ENCODE peak calls at places on chromosomes 11 and 22, in ten cellular contexts. One of them, this sample, is unnamed.

GRCh38 chr11:35927730-35928129 is 16.1 kb upstream of the LDLRAD3 start:
- DNase-seq in esophagus squamous epithelium: peak; percentile 3
- DNase-seq in transverse colon: peak; percentile 42
- DNase-seq in prostate gland: peak; percentile 92
- DNase-seq in adrenal gland: peak; percentile 67
- DNase-seq in H1: no peak
- DNase-seq in right lobe of liver: peak; percentile 85
- DNase-seq in A549: peak; percentile 80
- DNase-seq in heart left ventricle: peak; percentile 54
- DNase-seq in IMR-90: peak; percentile 38
- DNase-seq in this sample: peak; percentile 77

GRCh38 chr22:19848298-19849224 is 6.1 kb downstream of the GNB1L start:
- DNase-seq in esophagus squamous epithelium: no peak
- DNase-seq in transverse colon: peak; percentile 77
- DNase-seq in prostate gland: no peak
- DNase-seq in adrenal gland: peak; percentile 73
- DNase-seq in H1: no peak
- DNase-seq in right lobe of liver: peak; percentile 84
- DNase-seq in A549: peak; percentile 20
- DNase-seq in heart left ventricle: no peak
- DNase-seq in IMR-90: no peak
- DNase-seq in this sample: no peak

GRCh38 chr11:80280737-80281136 is 839.9 kb upstream of the TENM4 start:
- DNase-seq in esophagus squamous epithelium: no peak
- DNase-seq in transverse colon: no peak
- DNase-seq in prostate gland: peak; percentile 48
- DNase-seq in adrenal gland: no peak
- DNase-seq in H1: no peak
- DNase-seq in right lobe of liver: no peak
- DNase-seq in A549: no peak
- DNase-seq in heart left ventricle: no peak
- DNase-seq in IMR-90: no peak
- DNase-seq in this sample: no peak

GRCh38 chr11:41018224-41018623 is 441.2 kb downstream of the LRRC4C start:
- DNase-seq in esophagus squamous epithelium: no peak
- DNase-seq in transverse colon: no peak
- DNase-seq in prostate gland: no peak
- DNase-seq in adrenal gland: no peak
- DNase-seq in H1: no peak
- DNase-seq in right lobe of liver: no peak
- DNase-seq in A549: no peak
- DNase-seq in heart left ventricle: no peak
- DNase-seq in IMR-90: no peak
- DNase-seq in this sample: no peak

GRCh38 chr11:87548797-87549196 is 511.1 kb downstream of the TMEM135 start:
- DNase-seq in esophagus squamous epithelium: no peak
- DNase-seq in transverse colon: no peak
- DNase-seq in prostate gland: no peak
- DNase-seq in adrenal gland: no peak
- DNase-seq in H1: no peak
- DNase-seq in right lobe of liver: no peak
- DNase-seq in A549: no peak
- DNase-seq in heart left ventricle: no peak
- DNase-seq in IMR-90: no peak
- DNase-seq in this sample: no peak

GRCh38 chr11:62061356-62062222 is 62.2 kb upstream of the INCENP start:
- DNase-seq in esophagus squamous epithelium: no peak
- DNase-seq in transverse colon: no peak
- DNase-seq in prostate gland: peak; percentile 41
- DNase-seq in adrenal gland: no peak
- DNase-seq in H1: no peak
- DNase-seq in right lobe of liver: no peak
- DNase-seq in A549: no peak
- DNase-seq in heart left ventricle: no peak
- DNase-seq in IMR-90: no peak
- DNase-seq in this sample: peak; percentile 15

GRCh38 chr22:49289822-49290221 is 537.9 kb downstream of the BRD1 start:
- DNase-seq in esophagus squamous epithelium: no peak
- DNase-seq in transverse colon: no peak
- DNase-seq in prostate gland: no peak
- DNase-seq in adrenal gland: no peak
- DNase-seq in H1: no peak
- DNase-seq in right lobe of liver: no peak
- DNase-seq in A549: no peak
- DNase-seq in heart left ventricle: no peak
- DNase-seq in IMR-90: no peak
- DNase-seq in this sample: peak; percentile 10

GRCh38 chr11:16800382-16800781 is 61.9 kb downstream of the C11orf58 start:
- DNase-seq in esophagus squamous epithelium: no peak
- DNase-seq in transverse colon: no peak
- DNase-seq in prostate gland: no peak
- DNase-seq in adrenal gland: no peak
- DNase-seq in H1: no peak
- DNase-seq in right lobe of liver: no peak
- DNase-seq in A549: no peak
- DNase-seq in heart left ventricle: no peak
- DNase-seq in IMR-90: no peak
- DNase-seq in this sample: peak; percentile 1

GRCh38 chr11:102269927-102270326 is 47.4 kb upstream of the BIRC3 start:
- DNase-seq in esophagus squamous epithelium: no peak
- DNase-seq in transverse colon: no peak
- DNase-seq in prostate gland: no peak
- DNase-seq in adrenal gland: no peak
- DNase-seq in H1: no peak
- DNase-seq in right lobe of liver: no peak
- DNase-seq in A549: no peak
- DNase-seq in heart left ventricle: no peak
- DNase-seq in IMR-90: peak; percentile 81
- DNase-seq in this sample: no peak

GRCh38 chr22:39344046-39344390 is 5.8 kb upstream of the SYNGR1 start:
- DNase-seq in esophagus squamous epithelium: no peak
- DNase-seq in transverse colon: no peak
- DNase-seq in prostate gland: no peak
- DNase-seq in adrenal gland: no peak
- DNase-seq in H1: no peak
- DNase-seq in right lobe of liver: no peak
- DNase-seq in A549: no peak
- DNase-seq in heart left ventricle: no peak
- DNase-seq in IMR-90: no peak
- DNase-seq in this sample: no peak

GRCh38 chr22:33706100-33706499 is 214.2 kb downstream of the LARGE1 start:
- DNase-seq in esophagus squamous epithelium: no peak
- DNase-seq in transverse colon: no peak
- DNase-seq in prostate gland: no peak
- DNase-seq in adrenal gland: no peak
- DNase-seq in H1: no peak
- DNase-seq in right lobe of liver: no peak
- DNase-seq in A549: no peak
- DNase-seq in heart left ventricle: peak; percentile 39
- DNase-seq in IMR-90: no peak
- DNase-seq in this sample: no peak

DNA sequence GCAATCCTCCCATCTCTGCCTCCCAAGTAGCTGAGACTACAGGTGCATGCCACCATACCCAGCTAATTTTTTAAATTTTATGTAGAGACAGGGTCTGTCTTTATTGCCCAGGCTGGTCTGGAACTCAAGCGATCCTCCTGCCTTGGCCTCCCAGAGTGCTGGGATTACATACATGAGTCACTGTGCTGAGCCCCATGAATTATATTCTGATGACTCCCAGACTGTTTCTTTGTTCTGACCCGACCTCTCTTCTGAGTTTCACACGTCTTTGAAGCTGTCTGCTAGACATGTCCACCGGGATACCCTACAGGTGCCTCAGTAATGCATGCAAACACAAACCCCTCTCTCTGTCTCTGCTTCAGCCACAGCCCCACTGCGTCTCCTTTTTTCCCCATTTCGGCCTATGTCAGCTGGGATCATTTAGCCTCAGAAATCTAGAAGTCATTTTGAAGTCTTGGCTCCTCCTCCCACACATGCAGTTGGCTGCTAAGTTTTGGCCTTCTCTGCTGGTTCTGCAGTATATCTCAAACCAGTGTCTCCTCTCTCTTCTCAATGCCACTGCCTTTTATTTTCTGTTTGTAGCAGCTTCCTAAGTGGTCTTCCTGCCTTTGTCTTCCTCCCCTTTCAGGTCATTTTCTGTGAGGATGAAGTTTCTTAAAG is 4.8 kb downstream of the VPS26B start:
- DNase-seq in esophagus squamous epithelium: no peak
- DNase-seq in transverse colon: no peak
- DNase-seq in prostate gland: no peak
- DNase-seq in adrenal gland: no peak
- DNase-seq in H1: no peak
- DNase-seq in right lobe of liver: no peak
- DNase-seq in A549: no peak
- DNase-seq in heart left ventricle: no peak
- DNase-seq in IMR-90: no peak
- DNase-seq in this sample: no peak
- H3K4me3 ChIP-seq in esophagus squamous epithelium: no peak overlapping the region
- H3K4me3 ChIP-seq in transverse colon: no peak overlapping the region
- H3K4me3 ChIP-seq in prostate gland: no peak overlapping the region
- H3K4me3 ChIP-seq in adrenal gland: no peak overlapping the region
- H3K4me3 ChIP-seq in H1: no peak overlapping the region
- H3K4me3 ChIP-seq in right lobe of liver: no peak overlapping the region
- H3K4me3 ChIP-seq in A549: no peak overlapping the region
- H3K4me3 ChIP-seq in heart left ventricle: no peak overlapping the region
- H3K4me3 ChIP-seq in IMR-90: no peak overlapping the region
- H3K4me3 ChIP-seq in this sample: no peak overlapping the region

GRCh38 chr11:67352546-67353316 is 615 bp downstream of the POLD4 start:
- DNase-seq in esophagus squamous epithelium: no peak
- DNase-seq in transverse colon: peak; percentile 72
- DNase-seq in prostate gland: peak; percentile 52
- DNase-seq in adrenal gland: peak; percentile 52
- DNase-seq in H1: no peak
- DNase-seq in right lobe of liver: peak; percentile 61
- DNase-seq in A549: no peak
- DNase-seq in heart left ventricle: peak; percentile 70
- DNase-seq in IMR-90: no peak
- DNase-seq in this sample: peak; percentile 96
- H3K4me1 ChIP-seq in esophagus squamous epithelium: peaks cover 60% of the 10 kb centered on the region
- H3K4me1 ChIP-seq in transverse colon: peaks cover 77% of the 10 kb centered on the region
- H3K4me1 ChIP-seq in prostate gland: peaks cover 25% of the 10 kb centered on the region
- H3K4me1 ChIP-seq in adrenal gland: peaks cover 64% of the 10 kb centered on the region
- H3K4me1 ChIP-seq in H1: no peaks in the 10 kb centered on the region
- H3K4me1 ChIP-seq in right lobe of liver: peaks cover 40% of the 10 kb centered on the region
- H3K4me1 ChIP-seq in A549: peaks cover 87% of the 10 kb centered on the region
- H3K4me1 ChIP-seq in heart left ventricle: peaks cover 22% of the 10 kb centered on the region
- H3K4me1 ChIP-seq in IMR-90: peaks cover 37% of the 10 kb centered on the region
- H3K4me1 ChIP-seq in this sample: peaks cover 80% of the 10 kb centered on the region

GRCh38 chr11:118997627-118998387 is at the start of gene CENATAC:
- DNase-seq in esophagus squamous epithelium: peak; percentile 51
- DNase-seq in transverse colon: peak; percentile 97
- DNase-seq in prostate gland: peak; percentile 89
- DNase-seq in adrenal gland: peak; percentile 95
- DNase-seq in H1: peak; percentile 95
- DNase-seq in right lobe of liver: peak; percentile 98
- DNase-seq in A549: peak; percentile 86
- DNase-seq in heart left ventricle: peak; percentile 97
- DNase-seq in IMR-90: peak; percentile 80
- DNase-seq in this sample: peak; percentile 99
- TF ChIP-seq POLR2A in esophagus squamous epithelium: no peak
- TF ChIP-seq POLR2A in transverse colon: peak; percentile 70
- TF ChIP-seq POLR2A in prostate gland: peak; percentile 85
- TF ChIP-seq POLR2A in adrenal gland: peak; percentile 80
- TF ChIP-seq POLR2A in H1: peak; percentile 86
- TF ChIP-seq POLR2A in right lobe of liver: peak; percentile 81
- TF ChIP-seq POLR2A in A549: peak; percentile 92
- TF ChIP-seq POLR2A in heart left ventricle: no peak
- TF ChIP-seq POLR2A in IMR-90: peak; percentile 39
- TF ChIP-seq POLR2A in this sample: peak; percentile 36

GRCh38 chr11:114059984-114060401 is 482 bp downstream of the ZBTB16 start:
- DNase-seq in esophagus squamous epithelium: no peak
- DNase-seq in transverse colon: peak; percentile 49
- DNase-seq in prostate gland: no peak
- DNase-seq in adrenal gland: peak; percentile 54
- DNase-seq in H1: peak; percentile 61
- DNase-seq in right lobe of liver: peak; percentile 62
- DNase-seq in A549: peak; percentile 29
- DNase-seq in heart left ventricle: peak; percentile 42
- DNase-seq in IMR-90: no peak
- DNase-seq in this sample: no peak

GRCh38 chr11:114057605-114058004 is 1.9 kb upstream of the ZBTB16 start:
- DNase-seq in esophagus squamous epithelium: no peak
- DNase-seq in transverse colon: no peak
- DNase-seq in prostate gland: no peak
- DNase-seq in adrenal gland: no peak
- DNase-seq in H1: no peak
- DNase-seq in right lobe of liver: no peak
- DNase-seq in A549: no peak
- DNase-seq in heart left ventricle: no peak
- DNase-seq in IMR-90: no peak
- DNase-seq in this sample: no peak

GRCh38 chr11:114058026-114058706 is 1.3 kb upstream of the ZBTB16 start:
- DNase-seq in esophagus squamous epithelium: no peak
- DNase-seq in transverse colon: no peak
- DNase-seq in prostate gland: no peak
- DNase-seq in adrenal gland: peak; percentile 89
- DNase-seq in H1: peak; percentile 60
- DNase-seq in right lobe of liver: peak; percentile 82
- DNase-seq in A549: no peak
- DNase-seq in heart left ventricle: peak; percentile 71
- DNase-seq in IMR-90: no peak
- DNase-seq in this sample: no peak

GRCh38 chr11:114059278-114059983 is at the start of gene ZBTB16:
- DNase-seq in esophagus squamous epithelium: no peak
- DNase-seq in transverse colon: peak; percentile 88
- DNase-seq in prostate gland: peak; percentile 88
- DNase-seq in adrenal gland: peak; percentile 92
- DNase-seq in H1: peak; percentile 82
- DNase-seq in right lobe of liver: peak; percentile 94
- DNase-seq in A549: no peak
- DNase-seq in heart left ventricle: peak; percentile 93
- DNase-seq in IMR-90: no peak
- DNase-seq in this sample: peak; percentile 95

DNA sequence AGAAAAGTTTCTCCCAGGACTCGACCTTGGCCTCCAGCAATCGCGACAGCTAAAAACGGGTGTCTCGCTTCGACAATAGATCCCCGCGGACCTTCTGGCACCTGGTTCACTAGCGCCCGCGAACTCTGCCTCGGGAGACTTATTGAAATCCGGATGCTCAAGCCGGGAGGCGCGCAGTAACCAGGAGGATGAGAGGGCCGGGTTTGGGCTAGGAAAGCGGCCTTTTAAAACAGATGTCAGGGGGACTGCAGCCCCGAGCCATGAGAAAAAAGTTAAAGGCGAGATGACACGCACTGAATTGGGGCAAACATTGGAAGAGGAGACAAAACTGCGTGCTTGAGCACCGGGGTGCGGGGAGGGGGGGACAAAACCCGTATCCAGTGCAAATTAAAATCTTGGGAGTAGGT is 637 bp upstream of the ZBTB16 start:
- DNase-seq in esophagus squamous epithelium: no peak
- DNase-seq in transverse colon: peak; percentile 51
- DNase-seq in prostate gland: no peak
- DNase-seq in adrenal gland: peak; percentile 58
- DNase-seq in H1: peak; percentile 56
- DNase-seq in right lobe of liver: no peak
- DNase-seq in A549: no peak
- DNase-seq in heart left ventricle: peak; percentile 55
- DNase-seq in IMR-90: no peak
- DNase-seq in this sample: no peak
- H3K4me3 ChIP-seq in esophagus squamous epithelium: peak overlapping the region; percentile 96
- H3K4me3 ChIP-seq in transverse colon: peak overlapping the region; percentile 71
- H3K4me3 ChIP-seq in prostate gland: peak overlapping the region; percentile 97
- H3K4me3 ChIP-seq in adrenal gland: no peak overlapping the region
- H3K4me3 ChIP-seq in H1: peak overlapping the region; percentile 41
- H3K4me3 ChIP-seq in right lobe of liver: peak overlapping the region; percentile 89
- H3K4me3 ChIP-seq in A549: peak overlapping the region; percentile 51
- H3K4me3 ChIP-seq in heart left ventricle: peak overlapping the region; percentile 76
- H3K4me3 ChIP-seq in IMR-90: no peak overlapping the region
- H3K4me3 ChIP-seq in this sample: peak overlapping the region; percentile 79

GRCh38 chr11:86208572-86208971 is 36.0 kb upstream of the EED start:
- DNase-seq in esophagus squamous epithelium: no peak
- DNase-seq in transverse colon: no peak
- DNase-seq in prostate gland: no peak
- DNase-seq in adrenal gland: no peak
- DNase-seq in H1: no peak
- DNase-seq in right lobe of liver: no peak
- DNase-seq in A549: no peak
- DNase-seq in heart left ventricle: no peak
- DNase-seq in IMR-90: no peak
- DNase-seq in this sample: no peak
- H3K4me1 ChIP-seq in esophagus squamous epithelium: no peaks in the 10 kb centered on the region
- H3K4me1 ChIP-seq in transverse colon: no peaks in the 10 kb centered on the region
- H3K4me1 ChIP-seq in prostate gland: no peaks in the 10 kb centered on the region
- H3K4me1 ChIP-seq in adrenal gland: no peaks in the 10 kb centered on the region
- H3K4me1 ChIP-seq in H1: no peaks in the 10 kb centered on the region
- H3K4me1 ChIP-seq in right lobe of liver: no peaks in the 10 kb centered on the region
- H3K4me1 ChIP-seq in A549: peaks cover 10% of the 10 kb centered on the region
- H3K4me1 ChIP-seq in heart left ventricle: no peaks in the 10 kb centered on the region
- H3K4me1 ChIP-seq in IMR-90: no peaks in the 10 kb centered on the region
- H3K4me1 ChIP-seq in this sample: peaks cover 29% of the 10 kb centered on the region

This sample was measured in spleen.